ENCODE peak calls at places on chromosomes 6 and 20, in five cellular contexts. R, L, W, I and D are unnamed samples.

GRCh38 chr6:54801669-54802068 is 44.9 kb upstream of the FAM83B start:
- DNase-seq in R (no peak), L (peak; percentile 45), W (no peak), I (no peak), D (no peak)

GRCh38 chr6:51513891-51514290 is 573.5 kb downstream of the PKHD1 start:
- DNase-seq in R (no peak), L (peak; percentile 57), W (no peak), I (no peak), D (no peak)

GRCh38 chr20:61303675-61304074 is 51.6 kb downstream of the CDH4 start:
- DNase-seq in R (no peak), L (no peak), W (no peak), I (no peak), D (no peak)

GRCh38 chr6:134873500-134874388 is 76.2 kb downstream of the ALDH8A1 start:
- DNase-seq in R (no peak), L (no peak), W (peak; percentile 26), I (no peak), D (no peak)

GRCh38 chr20:25230177-25230831 is 17.6 kb upstream of the PYGB start:
- DNase-seq in R (no peak), L (no peak), W (no peak), I (no peak), D (no peak)

GRCh38 chr6:131641554-131641953 is 4.5 kb downstream of the ENPP3 start:
- DNase-seq in R (no peak), L (no peak), W (no peak), I (no peak), D (no peak)

GRCh38 chr6:70669133-70669532 is 1.4 kb downstream of the SMAP1 start:
- DNase-seq in R (no peak), L (peak; percentile 14), W (no peak), I (no peak), D (no peak)

GRCh38 chr6:106360989-106361430 is 493 bp downstream of the CRYBG1 start:
- DNase-seq in R (peak; percentile 68), L (peak; percentile 62), W (peak; percentile 37), I (no peak), D (peak; percentile 32)

GRCh38 chr20:57397004-57397692 is 6.0 kb downstream of the RBM38 start:
- DNase-seq in R (peak; percentile 24), L (no peak), W (no peak), I (no peak), D (no peak)

GRCh38 chr6:42201382-42201781 is 6.6 kb upstream of the GUCA1B start:
- DNase-seq in R (no peak), L (no peak), W (no peak), I (no peak), D (no peak)

GRCh38 chr6:47970826-47971225 is 140.2 kb downstream of the PTCHD4 start:
- DNase-seq in R (no peak), L (no peak), W (no peak), I (no peak), D (no peak)

GRCh38 chr6:44126320-44127149 is 717 bp downstream of the MRPL14 start:
- DNase-seq in R (peak; percentile 67), L (peak; percentile 65), W (peak; percentile 60), I (peak; percentile 43), D (peak; percentile 87)

GRCh38 chr6:44129841-44130322 is 2.5 kb downstream of the TMEM63B start:
- DNase-seq in R (no peak), L (no peak), W (no peak), I (no peak), D (no peak)

GRCh38 chr6:44127186-44128019 is at the start of the genes MRPL14 and TMEM63B:
- DNase-seq in R (peak; percentile 91), L (peak; percentile 95), W (peak; percentile 91), I (peak; percentile 88), D (peak; percentile 87)

GRCh38 chr6:44131880-44132279 is 4.5 kb downstream of the TMEM63B start:
- DNase-seq in R (no peak), L (no peak), W (peak; percentile 75), I (no peak), D (peak; percentile 66)

DNA sequence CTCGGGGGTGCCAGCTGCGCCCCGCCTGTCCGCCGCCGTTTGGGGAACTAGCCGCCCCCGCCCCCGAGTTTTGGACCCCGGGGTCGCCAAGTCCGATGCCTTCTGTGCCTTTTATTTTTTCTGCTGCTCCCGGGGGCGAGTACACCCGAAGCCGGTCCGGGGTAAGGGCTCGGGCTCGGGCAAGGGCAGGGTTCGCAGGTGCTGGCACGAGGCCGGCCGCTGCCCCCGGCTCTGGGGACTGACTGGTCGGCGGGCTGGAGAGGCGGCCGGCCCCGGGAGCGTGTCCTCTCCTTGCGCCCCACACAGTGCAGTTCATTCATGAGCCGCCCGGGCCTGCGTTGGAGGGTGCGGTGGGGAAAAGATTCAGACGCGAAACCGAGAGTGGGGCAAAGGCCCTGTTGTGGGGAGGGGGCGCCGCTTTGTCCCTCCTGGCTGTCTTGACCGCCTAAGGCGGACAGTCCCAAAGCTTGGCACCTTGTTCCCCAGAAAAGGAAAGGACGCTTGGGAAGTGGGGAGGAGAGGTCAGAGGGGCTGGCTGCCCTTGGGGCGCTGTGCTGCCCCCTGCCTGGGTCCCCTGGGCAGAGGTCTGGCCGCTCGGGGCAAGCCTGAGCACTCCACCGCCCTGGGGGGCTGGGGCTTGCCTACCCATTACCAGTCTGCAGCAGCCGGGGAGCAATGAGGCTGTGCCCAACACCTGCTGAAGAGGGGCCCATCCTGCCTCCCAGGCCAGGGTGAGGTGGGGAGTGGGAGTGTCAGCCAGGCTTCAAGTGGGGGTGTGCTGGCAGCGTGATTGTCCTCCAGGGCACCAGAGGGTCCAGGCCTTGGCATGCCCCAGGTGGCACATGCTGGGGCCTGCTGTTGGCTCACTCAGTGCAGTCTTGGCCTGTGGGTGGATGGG is 915 bp downstream of the TMEM63B start:
- DNase-seq in R (peak; percentile 67), L (peak; percentile 38), W (peak; percentile 57), I (peak; percentile 38), D (peak; percentile 91)
- H3K4me1 ChIP-seq in R (peaks cover 49% of the 10 kb centered on the region), L (peaks cover 13% of the 10 kb centered on the region), W (peaks cover 55% of the 10 kb centered on the region), I (peaks cover 50% of the 10 kb centered on the region), D (peaks cover 63% of the 10 kb centered on the region)

DNA sequence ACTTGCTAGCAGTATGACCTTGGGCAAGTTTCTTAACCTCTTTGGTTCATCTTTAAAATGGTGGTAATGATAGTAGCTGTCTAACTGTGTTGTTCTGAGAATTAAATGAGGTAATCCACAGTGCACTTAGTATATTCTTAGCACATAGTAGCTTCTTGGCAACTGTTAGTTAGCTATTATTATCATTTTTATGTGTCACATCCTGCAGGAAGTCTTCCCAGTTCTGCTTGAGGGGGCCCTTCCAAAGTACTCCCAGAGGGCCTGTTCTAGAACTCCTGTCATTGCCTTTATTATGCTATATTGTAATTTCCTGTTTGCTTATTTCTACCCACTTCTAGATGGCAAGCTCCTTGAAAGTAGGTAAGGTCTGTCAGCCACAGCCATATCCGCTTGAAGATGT is 30.6 kb downstream of the ANKS1A start:
- DNase-seq in R (no peak), L (no peak), W (no peak), I (no peak), D (no peak)
- H3K4me1 ChIP-seq in R (peaks cover 20% of the 10 kb centered on the region), L (peaks cover 2% of the 10 kb centered on the region), W (no peaks in the 10 kb centered on the region), I (peaks cover 62% of the 10 kb centered on the region), D (peaks cover 11% of the 10 kb centered on the region)

GRCh38 chr6:159989882-159990480 is 21.1 kb downstream of the IGF2R start:
- DNase-seq in R (no peak), L (peak; percentile 21), W (no peak), I (no peak), D (no peak)

GRCh38 chr6:159985296-159985940 is 16.5 kb downstream of the IGF2R start:
- DNase-seq in R (no peak), L (peak; percentile 38), W (no peak), I (no peak), D (no peak)

GRCh38 chr6:159989471-159989870 is 20.6 kb downstream of the IGF2R start:
- DNase-seq in R (no peak), L (no peak), W (no peak), I (no peak), D (no peak)

GRCh38 chr6:159992366-159992765 is 23.5 kb downstream of the IGF2R start:
- DNase-seq in R (no peak), L (no peak), W (no peak), I (no peak), D (no peak)

GRCh38 chr6:159988983-159989454 is 20.1 kb downstream of the IGF2R start:
- DNase-seq in R (no peak), L (no peak), W (no peak), I (no peak), D (no peak)
- H3K4me1 ChIP-seq in R (peaks cover 56% of the 10 kb centered on the region), L (peaks cover 11% of the 10 kb centered on the region), W (peaks cover 36% of the 10 kb centered on the region), I (peaks cover 58% of the 10 kb centered on the region), D (peaks cover 61% of the 10 kb centered on the region)

GRCh38 chr6:46653439-46653942 is 716 bp downstream of the SLC25A27 start:
- DNase-seq in R (no peak), L (no peak), W (no peak), I (no peak), D (no peak)
- H3K4me1 ChIP-seq in R (peaks cover 7% of the 10 kb centered on the region), L (peaks cover 4% of the 10 kb centered on the region), W (peaks cover 12% of the 10 kb centered on the region), I (peaks cover 23% of the 10 kb centered on the region), D (peaks cover 11% of the 10 kb centered on the region)